ENCODE peak calls at places on chromosomes 13 and 19, in nine cellular contexts. One of them, this sample, is unnamed.

GRCh38 chr19:18225702-18226468 is at the start of gene PDE4C:
- DNase-seq in A549: no peak
- DNase-seq in breast epithelium: no peak
- DNase-seq in ovary: no peak
- DNase-seq in upper lobe of left lung: no peak
- DNase-seq in body of pancreas: no peak
- DNase-seq in IMR-90: no peak
- DNase-seq in Peyer's patch: no peak
- DNase-seq in heart left ventricle: peak
- DNase-seq in this sample: peak

GRCh38 chr13:98557934-98558630 is 18.8 kb downstream of the STK24 start:
- DNase-seq in breast epithelium: no peak
- DNase-seq in upper lobe of left lung: no peak
- DNase-seq in body of pancreas: no peak
- DNase-seq in IMR-90: peak
- DNase-seq in ovary: no peak
- DNase-seq in heart left ventricle: no peak
- DNase-seq in A549: no peak
- DNase-seq in Peyer's patch: no peak
- DNase-seq in this sample: no peak

GRCh38 chr19:15562145-15562544 is 52.9 kb upstream of the CYP4F8 start:
- DNase-seq in IMR-90: no peak
- DNase-seq in Peyer's patch: no peak
- DNase-seq in body of pancreas: no peak
- DNase-seq in breast epithelium: no peak
- DNase-seq in upper lobe of left lung: no peak
- DNase-seq in ovary: no peak
- DNase-seq in A549: no peak
- DNase-seq in heart left ventricle: no peak
- DNase-seq in this sample: no peak

GRCh38 chr19:55346725-55347441 is 7.2 kb downstream of the KMT5C start:
- DNase-seq in ovary: no peak
- DNase-seq in body of pancreas: no peak
- DNase-seq in breast epithelium: no peak
- DNase-seq in upper lobe of left lung: no peak
- DNase-seq in Peyer's patch: no peak
- DNase-seq in A549: no peak
- DNase-seq in heart left ventricle: no peak
- DNase-seq in IMR-90: no peak
- DNase-seq in this sample: no peak

GRCh38 chr19:47109541-47110375 is 3.8 kb downstream of the ZC3H4 start:
- DNase-seq in upper lobe of left lung: peak
- DNase-seq in A549: peak
- DNase-seq in body of pancreas: no peak
- DNase-seq in breast epithelium: no peak
- DNase-seq in ovary: no peak
- DNase-seq in IMR-90: peak
- DNase-seq in Peyer's patch: peak
- DNase-seq in heart left ventricle: no peak
- DNase-seq in this sample: no peak

GRCh38 chr13:59834801-59835200 is 328.9 kb downstream of the DIAPH3 start:
- DNase-seq in heart left ventricle: no peak
- DNase-seq in ovary: no peak
- DNase-seq in upper lobe of left lung: no peak
- DNase-seq in breast epithelium: no peak
- DNase-seq in Peyer's patch: no peak
- DNase-seq in IMR-90: peak
- DNase-seq in body of pancreas: no peak
- DNase-seq in A549: no peak
- DNase-seq in this sample: no peak

GRCh38 chr13:71378992-71379905 is 487.8 kb downstream of the DACH1 start:
- DNase-seq in Peyer's patch: no peak
- DNase-seq in body of pancreas: no peak
- DNase-seq in upper lobe of left lung: no peak
- DNase-seq in ovary: no peak
- DNase-seq in IMR-90: no peak
- DNase-seq in breast epithelium: no peak
- DNase-seq in heart left ventricle: no peak
- DNase-seq in A549: no peak
- DNase-seq in this sample: no peak

GRCh38 chr19:36225219-36225892 is 10.4 kb downstream of the ZNF146 start:
- DNase-seq in breast epithelium: no peak
- DNase-seq in upper lobe of left lung: no peak
- DNase-seq in IMR-90: peak
- DNase-seq in heart left ventricle: no peak
- DNase-seq in Peyer's patch: no peak
- DNase-seq in body of pancreas: no peak
- DNase-seq in A549: no peak
- DNase-seq in ovary: no peak
- DNase-seq in this sample: no peak

GRCh38 chr19:17503240-17503639 is 8.2 kb upstream of the PGLS start:
- DNase-seq in body of pancreas: no peak
- DNase-seq in breast epithelium: no peak
- DNase-seq in upper lobe of left lung: no peak
- DNase-seq in Peyer's patch: no peak
- DNase-seq in heart left ventricle: no peak
- DNase-seq in A549: no peak
- DNase-seq in ovary: no peak
- DNase-seq in IMR-90: no peak
- DNase-seq in this sample: no peak

GRCh38 chr13:73421310-73421912 is 362.6 kb downstream of the KLF5 start:
- DNase-seq in upper lobe of left lung: no peak
- DNase-seq in body of pancreas: peak
- DNase-seq in heart left ventricle: no peak
- DNase-seq in A549: no peak
- DNase-seq in IMR-90: peak
- DNase-seq in ovary: no peak
- DNase-seq in breast epithelium: no peak
- DNase-seq in Peyer's patch: no peak
- DNase-seq in this sample: no peak

GRCh38 chr19:34236035-34236793 is 18.1 kb upstream of the GARRE1 start:
- DNase-seq in body of pancreas: no peak
- DNase-seq in upper lobe of left lung: no peak
- DNase-seq in ovary: peak
- DNase-seq in heart left ventricle: no peak
- DNase-seq in IMR-90: peak
- DNase-seq in Peyer's patch: no peak
- DNase-seq in breast epithelium: no peak
- DNase-seq in A549: no peak
- DNase-seq in this sample: no peak

GRCh38 chr19:47274891-47275865 is 493 bp downstream of the INAFM1 start:
- DNase-seq in Peyer's patch: no peak
- DNase-seq in IMR-90: no peak
- DNase-seq in body of pancreas: peak
- DNase-seq in upper lobe of left lung: no peak
- DNase-seq in breast epithelium: no peak
- DNase-seq in heart left ventricle: peak
- DNase-seq in A549: no peak
- DNase-seq in ovary: no peak
- DNase-seq in this sample: peak

GRCh38 chr13:75647126-75647784 is 11.1 kb downstream of the LMO7 start:
- DNase-seq in ovary: no peak
- DNase-seq in IMR-90: peak
- DNase-seq in upper lobe of left lung: no peak
- DNase-seq in heart left ventricle: no peak
- DNase-seq in breast epithelium: no peak
- DNase-seq in A549: no peak
- DNase-seq in Peyer's patch: no peak
- DNase-seq in body of pancreas: no peak
- DNase-seq in this sample: no peak

GRCh38 chr19:39870171-39870971 is 24.2 kb upstream of the FBL start:
- DNase-seq in A549: no peak
- DNase-seq in ovary: no peak
- DNase-seq in IMR-90: no peak
- DNase-seq in heart left ventricle: no peak
- DNase-seq in upper lobe of left lung: no peak
- DNase-seq in Peyer's patch: no peak
- DNase-seq in breast epithelium: no peak
- DNase-seq in body of pancreas: no peak
- DNase-seq in this sample: no peak

GRCh38 chr13:113307491-113307890 is 10.5 kb downstream of the LAMP1 start:
- DNase-seq in heart left ventricle: no peak
- DNase-seq in ovary: no peak
- DNase-seq in A549: no peak
- DNase-seq in body of pancreas: no peak
- DNase-seq in Peyer's patch: no peak
- DNase-seq in breast epithelium: no peak
- DNase-seq in upper lobe of left lung: no peak
- DNase-seq in IMR-90: peak
- DNase-seq in this sample: no peak

GRCh38 chr19:7068599-7068998 is 904 bp upstream of the ZNF557 start:
- DNase-seq in body of pancreas: no peak
- DNase-seq in IMR-90: no peak
- DNase-seq in ovary: no peak
- DNase-seq in Peyer's patch: no peak
- DNase-seq in heart left ventricle: no peak
- DNase-seq in A549: no peak
- DNase-seq in breast epithelium: no peak
- DNase-seq in upper lobe of left lung: no peak
- DNase-seq in this sample: no peak

GRCh38 chr19:7072541-7072940 is 3.0 kb downstream of the ZNF557 start:
- DNase-seq in heart left ventricle: no peak
- DNase-seq in IMR-90: no peak
- DNase-seq in upper lobe of left lung: no peak
- DNase-seq in body of pancreas: no peak
- DNase-seq in A549: no peak
- DNase-seq in ovary: no peak
- DNase-seq in breast epithelium: no peak
- DNase-seq in Peyer's patch: no peak
- DNase-seq in this sample: no peak

GRCh38 chr19:7069904-7070226 is 362 bp downstream of the ZNF557 start:
- DNase-seq in body of pancreas: no peak
- DNase-seq in Peyer's patch: no peak
- DNase-seq in ovary: no peak
- DNase-seq in A549: no peak
- DNase-seq in heart left ventricle: no peak
- DNase-seq in breast epithelium: no peak
- DNase-seq in upper lobe of left lung: no peak
- DNase-seq in IMR-90: no peak
- DNase-seq in this sample: no peak

GRCh38 chr19:7067716-7068115 is 1.8 kb upstream of the ZNF557 start:
- DNase-seq in heart left ventricle: no peak
- DNase-seq in breast epithelium: no peak
- DNase-seq in A549: no peak
- DNase-seq in body of pancreas: no peak
- DNase-seq in Peyer's patch: no peak
- DNase-seq in ovary: no peak
- DNase-seq in upper lobe of left lung: no peak
- DNase-seq in IMR-90: peak
- DNase-seq in this sample: no peak

GRCh38 chr19:7069042-7069903 is at the start of gene ZNF557:
- DNase-seq in heart left ventricle: peak
- DNase-seq in body of pancreas: peak
- DNase-seq in upper lobe of left lung: peak
- DNase-seq in ovary: peak
- DNase-seq in IMR-90: peak
- DNase-seq in Peyer's patch: peak
- DNase-seq in breast epithelium: peak
- DNase-seq in A549: peak
- DNase-seq in this sample: peak
- TF ChIP-seq POLR2A in heart left ventricle: peak
- TF ChIP-seq POLR2A in body of pancreas: peak
- TF ChIP-seq POLR2A in upper lobe of left lung: peak
- TF ChIP-seq POLR2A in ovary: peak
- TF ChIP-seq POLR2A in IMR-90: peak
- TF ChIP-seq POLR2A in Peyer's patch: peak
- TF ChIP-seq POLR2A in breast epithelium: peak
- TF ChIP-seq POLR2A in A549: peak
- TF ChIP-seq POLR2A in this sample: no peak

GRCh38 chr19:1653300-1653628 is 849 bp upstream of the TCF3 start:
- DNase-seq in upper lobe of left lung: no peak
- DNase-seq in breast epithelium: no peak
- DNase-seq in ovary: no peak
- DNase-seq in A549: no peak
- DNase-seq in IMR-90: no peak
- DNase-seq in body of pancreas: no peak
- DNase-seq in heart left ventricle: no peak
- DNase-seq in Peyer's patch: no peak
- DNase-seq in this sample: no peak
- H3K27ac ChIP-seq in upper lobe of left lung: peak
- H3K27ac ChIP-seq in breast epithelium: peak
- H3K27ac ChIP-seq in ovary: no peak
- H3K27ac ChIP-seq in A549: peak
- H3K27ac ChIP-seq in IMR-90: peak
- H3K27ac ChIP-seq in body of pancreas: peak
- H3K27ac ChIP-seq in heart left ventricle: peak
- H3K27ac ChIP-seq in Peyer's patch: peak
- H3K27ac ChIP-seq in this sample: peak

GRCh38 chr13:104833221-104833620 is 1702.2 kb downstream of the EFNB2 start:
- DNase-seq in ovary: no peak
- DNase-seq in IMR-90: no peak
- DNase-seq in body of pancreas: no peak
- DNase-seq in heart left ventricle: no peak
- DNase-seq in upper lobe of left lung: no peak
- DNase-seq in Peyer's patch: no peak
- DNase-seq in breast epithelium: no peak
- DNase-seq in A549: no peak
- DNase-seq in this sample: no peak

GRCh38 chr13:104832265-104832664 is 1703.2 kb downstream of the EFNB2 start:
- DNase-seq in upper lobe of left lung: no peak
- DNase-seq in heart left ventricle: no peak
- DNase-seq in ovary: no peak
- DNase-seq in IMR-90: no peak
- DNase-seq in Peyer's patch: no peak
- DNase-seq in A549: no peak
- DNase-seq in body of pancreas: no peak
- DNase-seq in breast epithelium: no peak
- DNase-seq in this sample: no peak

GRCh38 chr13:104837756-104838155 is 1697.7 kb downstream of the EFNB2 start:
- DNase-seq in heart left ventricle: no peak
- DNase-seq in ovary: no peak
- DNase-seq in breast epithelium: no peak
- DNase-seq in Peyer's patch: no peak
- DNase-seq in upper lobe of left lung: no peak
- DNase-seq in A549: no peak
- DNase-seq in body of pancreas: no peak
- DNase-seq in IMR-90: no peak
- DNase-seq in this sample: no peak

DNA sequence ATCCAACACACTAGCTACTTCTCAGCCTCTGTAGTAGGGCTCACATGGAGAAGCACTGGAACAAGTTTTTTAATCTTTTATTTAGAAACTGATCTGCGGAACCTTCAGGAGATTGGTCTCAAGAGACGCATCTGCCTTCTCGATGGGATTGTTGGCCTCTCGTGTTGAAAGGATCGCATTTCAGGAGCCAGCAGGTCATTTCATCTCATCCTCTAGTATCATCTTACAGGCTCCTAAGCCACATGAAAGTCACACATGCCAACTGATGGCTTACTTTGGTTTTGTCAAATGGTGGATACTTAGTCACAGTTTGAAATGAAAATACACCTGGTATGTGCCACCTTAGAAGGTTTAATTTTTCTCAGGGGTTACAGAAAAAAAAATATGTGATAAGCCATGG is 1703.6 kb downstream of the EFNB2 start:
- DNase-seq in IMR-90: no peak
- DNase-seq in Peyer's patch: no peak
- DNase-seq in upper lobe of left lung: no peak
- DNase-seq in breast epithelium: no peak
- DNase-seq in body of pancreas: no peak
- DNase-seq in ovary: no peak
- DNase-seq in A549: no peak
- DNase-seq in heart left ventricle: no peak
- DNase-seq in this sample: no peak
- TF ChIP-seq CTCF in IMR-90: no peak
- TF ChIP-seq CTCF in Peyer's patch: no peak
- TF ChIP-seq CTCF in upper lobe of left lung: no peak
- TF ChIP-seq CTCF in breast epithelium: no peak
- TF ChIP-seq CTCF in body of pancreas: no peak
- TF ChIP-seq CTCF in ovary: no peak
- TF ChIP-seq CTCF in A549: no peak
- TF ChIP-seq CTCF in heart left ventricle: no peak
- TF ChIP-seq CTCF in this sample: no peak

GRCh38 chr13:77536358-77536757 is 852 bp downstream of the SCEL start:
- DNase-seq in body of pancreas: no peak
- DNase-seq in Peyer's patch: no peak
- DNase-seq in IMR-90: no peak
- DNase-seq in ovary: no peak
- DNase-seq in A549: no peak
- DNase-seq in breast epithelium: no peak
- DNase-seq in upper lobe of left lung: no peak
- DNase-seq in heart left ventricle: no peak
- DNase-seq in this sample: no peak
- TF ChIP-seq POLR2A in body of pancreas: no peak
- TF ChIP-seq POLR2A in Peyer's patch: no peak
- TF ChIP-seq POLR2A in IMR-90: no peak
- TF ChIP-seq POLR2A in ovary: no peak
- TF ChIP-seq POLR2A in A549: no peak
- TF ChIP-seq POLR2A in breast epithelium: no peak
- TF ChIP-seq POLR2A in upper lobe of left lung: no peak
- TF ChIP-seq POLR2A in heart left ventricle: no peak
- TF ChIP-seq POLR2A in this sample: no peak

This sample was measured in uterus.